ENCODE peak calls at places on chromosomes 16 and 17, in ten cellular contexts. Z, D, S, A, G, P, U, I, E and K are unnamed samples.

GRCh38 chr17:40886090-40886489 is 1.0 kb upstream of the KRT20 start:
- DNase-seq in Z (no peak), D (peak; percentile 34), S (peak; percentile 67), A (no peak), G (no peak), P (peak; percentile 13), U (no peak), I (no peak), E (no peak), K (no peak)

GRCh38 chr17:32769846-32770245 is 107.1 kb downstream of the MYO1D start:
- DNase-seq in Z (no peak), D (no peak), S (no peak), A (no peak), G (no peak), P (no peak), U (no peak), I (no peak), E (no peak), K (no peak)

GRCh38 chr17:39938140-39938869 is 10.8 kb downstream of the LRRC3C start:
- DNase-seq in Z (no peak), D (no peak), S (no peak), A (no peak), G (no peak), P (no peak), U (no peak), I (no peak), E (no peak), K (no peak)

GRCh38 chr16:1752853-1753252 is 18.5 kb downstream of the NME3 start:
- DNase-seq in Z (no peak), D (no peak), S (no peak), A (no peak), G (no peak), P (no peak), U (no peak), I (no peak), E (no peak), K (no peak)

GRCh38 chr17:79814966-79815835 is 18.3 kb upstream of the CBX8 start:
- DNase-seq in Z (no peak), D (no peak), S (no peak), A (no peak), G (no peak), P (no peak), U (no peak), I (no peak), E (no peak), K (no peak)

GRCh38 chr17:80393491-80393890 is 21.5 kb upstream of the ENDOV start:
- DNase-seq in Z (no peak), D (no peak), S (no peak), A (no peak), G (no peak), P (no peak), U (no peak), I (no peak), E (no peak), K (no peak)

GRCh38 chr16:49050607-49051006 is 231.0 kb downstream of the CBLN1 start:
- DNase-seq in Z (no peak), D (peak; percentile 3), S (no peak), A (peak; percentile 45), G (no peak), P (no peak), U (no peak), I (no peak), E (no peak), K (no peak)

GRCh38 chr16:77841275-77841640 is 52.9 kb downstream of the VAT1L start:
- DNase-seq in Z (no peak), D (no peak), S (no peak), A (no peak), G (no peak), P (no peak), U (no peak), I (no peak), E (no peak), K (no peak)

GRCh38 chr16:18789850-18790706 is at the start of gene RPS15A:
- DNase-seq in Z (peak; percentile 96), D (peak; percentile 97), S (peak; percentile 98), A (peak; percentile 96), G (peak; percentile 97), P (peak; percentile 94), U (peak; percentile 97), I (peak; percentile 84), E (peak; percentile 98), K (peak; percentile 88)

GRCh38 chr16:18784917-18785623 is 5.1 kb downstream of the RPS15A start:
- DNase-seq in Z (no peak), D (peak; percentile 41), S (no peak), A (no peak), G (no peak), P (no peak), U (no peak), I (no peak), E (no peak), K (no peak)

GRCh38 chr16:18789515-18789849 is 652 bp downstream of the RPS15A start:
- DNase-seq in Z (no peak), D (no peak), S (no peak), A (no peak), G (no peak), P (no peak), U (no peak), I (no peak), E (no peak), K (no peak)

GRCh38 chr16:18792836-18793433 is 2.8 kb upstream of the RPS15A start:
- DNase-seq in Z (no peak), D (peak; percentile 60), S (no peak), A (no peak), G (no peak), P (no peak), U (no peak), I (no peak), E (no peak), K (no peak)

DNA sequence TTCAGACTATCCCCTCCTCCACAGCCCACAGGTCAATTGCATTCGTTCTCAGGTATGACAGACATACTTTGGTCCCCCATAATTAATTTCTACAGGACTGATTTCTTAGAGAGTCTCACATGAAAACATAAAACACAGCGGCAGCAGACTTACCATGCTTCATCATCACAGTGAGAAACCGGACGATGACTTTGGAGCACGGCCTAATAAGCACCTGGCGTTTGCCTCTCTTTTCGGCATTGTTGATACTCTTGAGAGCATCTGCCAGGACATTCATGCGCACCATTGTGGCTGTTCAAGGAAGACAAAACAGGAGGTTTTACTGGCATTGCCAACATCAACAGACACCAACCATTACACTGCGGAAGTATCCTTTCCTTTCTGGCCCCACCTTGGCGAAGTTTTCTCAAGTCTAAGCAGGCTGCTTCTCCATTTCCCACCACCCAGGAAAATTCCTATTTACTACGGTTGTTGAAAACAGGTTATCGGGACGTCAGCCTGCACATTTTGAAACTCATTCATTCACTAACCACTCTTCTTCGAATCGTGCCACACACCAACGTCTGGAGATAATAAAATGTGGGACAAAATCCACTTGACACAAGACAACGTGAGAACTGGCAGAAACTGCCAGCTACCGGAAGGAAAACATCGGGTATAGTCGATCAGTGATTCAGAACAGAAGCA is 1.2 kb downstream of the RPS15A start:
- DNase-seq in Z (no peak), D (peak; percentile 33), S (no peak), A (no peak), G (no peak), P (no peak), U (no peak), I (no peak), E (no peak), K (no peak)
- H3K27ac ChIP-seq in Z (peak overlapping the region; percentile 93), D (peak overlapping the region; percentile 84), S (peak overlapping the region; percentile 26), A (peak overlapping the region; percentile 80), G (peak overlapping the region; percentile 90), P (peak overlapping the region; percentile 67), U (peak overlapping the region; percentile 74), I (no peak overlapping the region), E (no peak overlapping the region), K (peak overlapping the region; percentile 38)

DNA sequence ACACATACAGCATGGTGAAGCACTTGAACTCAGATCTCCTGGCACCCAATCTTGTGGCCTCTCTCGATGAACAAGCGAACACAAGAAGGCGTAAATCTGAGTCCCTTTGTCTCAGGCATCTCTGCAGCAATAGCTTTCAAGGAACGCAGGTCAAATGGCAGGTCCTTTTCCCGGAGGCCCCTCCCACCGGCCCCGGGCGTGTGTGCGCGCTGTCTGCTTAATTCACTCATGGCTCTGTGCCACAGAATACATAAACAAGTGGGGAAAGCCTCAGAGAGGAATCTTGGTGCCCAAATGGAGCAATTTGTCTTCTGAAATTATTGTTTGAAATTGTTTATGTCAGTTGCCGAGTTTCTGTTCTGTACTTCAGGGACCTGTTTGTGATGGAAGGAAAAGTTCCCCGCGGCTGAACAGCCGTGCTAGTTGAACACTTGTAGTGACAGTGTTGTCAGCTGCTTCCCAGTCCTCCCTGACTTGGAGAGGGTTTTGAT is 14.8 kb downstream of the MYOCD start:
- DNase-seq in Z (no peak), D (no peak), S (peak; percentile 34), A (no peak), G (no peak), P (no peak), U (no peak), I (no peak), E (no peak), K (no peak)
- H3K27ac ChIP-seq in Z (no peak overlapping the region), D (no peak overlapping the region), S (no peak overlapping the region), A (no peak overlapping the region), G (peak overlapping the region; percentile 72), P (no peak overlapping the region), U (peak overlapping the region; percentile 41), I (no peak overlapping the region), E (no peak overlapping the region), K (no peak overlapping the region)

GRCh38 chr16:81586421-81586820 is 141.8 kb downstream of the CMIP start:
- DNase-seq in Z (no peak), D (peak; percentile 58), S (peak; percentile 33), A (no peak), G (no peak), P (no peak), U (no peak), I (no peak), E (no peak), K (no peak)

GRCh38 chr16:81588326-81589081 is 143.9 kb downstream of the CMIP start:
- DNase-seq in Z (no peak), D (no peak), S (no peak), A (no peak), G (no peak), P (no peak), U (no peak), I (no peak), E (no peak), K (no peak)

GRCh38 chr16:81585785-81586184 is 141.2 kb downstream of the CMIP start:
- DNase-seq in Z (no peak), D (no peak), S (no peak), A (no peak), G (no peak), P (no peak), U (no peak), I (no peak), E (peak; percentile 20), K (no peak)

GRCh38 chr16:81586976-81587625 is 142.5 kb downstream of the CMIP start:
- DNase-seq in Z (no peak), D (no peak), S (no peak), A (no peak), G (no peak), P (no peak), U (no peak), I (no peak), E (no peak), K (no peak)

GRCh38 chr16:81587626-81588160 is 143.1 kb downstream of the CMIP start:
- DNase-seq in Z (no peak), D (peak; percentile 39), S (no peak), A (no peak), G (no peak), P (no peak), U (no peak), I (no peak), E (no peak), K (no peak)
- H3K27ac ChIP-seq in Z (no peak overlapping the region), D (no peak overlapping the region), S (no peak overlapping the region), A (no peak overlapping the region), G (no peak overlapping the region), P (no peak overlapping the region), U (no peak overlapping the region), I (no peak overlapping the region), E (no peak overlapping the region), K (no peak overlapping the region)

DNA sequence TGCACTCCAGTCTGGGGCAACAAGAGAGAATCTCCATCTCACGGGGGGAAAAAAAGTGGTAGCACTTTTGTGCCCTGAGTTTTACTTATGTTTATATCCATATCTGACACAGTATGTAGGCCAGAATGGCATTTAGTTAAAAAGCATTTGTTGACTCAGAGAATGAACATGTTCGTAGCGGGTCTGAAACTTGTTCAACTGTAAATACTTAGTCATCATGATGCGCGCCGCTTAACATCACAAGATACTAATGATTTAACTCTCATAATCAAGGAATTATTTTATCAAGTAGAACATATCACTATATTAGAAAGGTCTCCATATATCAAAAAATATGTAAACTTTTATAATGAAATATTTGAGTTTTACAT is 55.3 kb upstream of the ITGA2B start:
- DNase-seq in Z (no peak), D (peak; percentile 90), S (peak; percentile 97), A (no peak), G (no peak), P (peak; percentile 54), U (no peak), I (no peak), E (no peak), K (no peak)
- H3K27ac ChIP-seq in Z (peak overlapping the region; percentile 53), D (no peak overlapping the region), S (peak overlapping the region; percentile 89), A (no peak overlapping the region), G (no peak overlapping the region), P (peak overlapping the region; percentile 77), U (no peak overlapping the region), I (no peak overlapping the region), E (no peak overlapping the region), K (no peak overlapping the region)